ENCODE peak calls at places on chromosome 7, in five cellular contexts. One of them, this sample, is unnamed.

GRCh38 chr7:104643587-104644217 is 315.3 kb downstream of the LHFPL3 start:
- DNase-seq in SK-N-SH: peak; percentile 49
- DNase-seq in IMR-90: no peak
- DNase-seq in GM12878: no peak
- DNase-seq in K562: peak; percentile 35
- DNase-seq in this sample: peak; percentile 9

GRCh38 chr7:116327135-116327534 is 116.8 kb downstream of the TES start:
- DNase-seq in IMR-90: no peak
- DNase-seq in K562: no peak
- DNase-seq in GM12878: no peak
- DNase-seq in SK-N-SH: no peak
- DNase-seq in this sample: no peak

GRCh38 chr7:45699726-45700390 is 125.7 kb downstream of the ADCY1 start:
- DNase-seq in SK-N-SH: peak; percentile 31
- DNase-seq in IMR-90: no peak
- DNase-seq in K562: no peak
- DNase-seq in GM12878: no peak
- DNase-seq in this sample: no peak

GRCh38 chr7:1025747-1026581 is 18.4 kb upstream of the GPR146 start:
- DNase-seq in IMR-90: no peak
- DNase-seq in K562: no peak
- DNase-seq in GM12878: no peak
- DNase-seq in SK-N-SH: no peak
- DNase-seq in this sample: no peak

GRCh38 chr7:75565129-75565528 is 73.0 kb downstream of the SPDYE5 start:
- DNase-seq in SK-N-SH: peak; percentile 56
- DNase-seq in GM12878: no peak
- DNase-seq in K562: no peak
- DNase-seq in IMR-90: peak; percentile 93
- DNase-seq in this sample: no peak

GRCh38 chr7:121313793-121314676 is 14.8 kb upstream of the WNT16 start:
- DNase-seq in GM12878: peak; percentile 50
- DNase-seq in IMR-90: no peak
- DNase-seq in SK-N-SH: no peak
- DNase-seq in K562: no peak
- DNase-seq in this sample: no peak

GRCh38 chr7:70674268-70675025 is 457.5 kb upstream of the GALNT17 start:
- DNase-seq in GM12878: no peak
- DNase-seq in K562: no peak
- DNase-seq in IMR-90: no peak
- DNase-seq in SK-N-SH: no peak
- DNase-seq in this sample: no peak

GRCh38 chr7:77674878-77675277 is 21.4 kb upstream of the RSBN1L start:
- DNase-seq in IMR-90: peak; percentile 82
- DNase-seq in SK-N-SH: no peak
- DNase-seq in GM12878: no peak
- DNase-seq in K562: no peak
- DNase-seq in this sample: no peak

GRCh38 chr7:118169146-118169545 is 14.8 kb upstream of the LSM8 start:
- DNase-seq in K562: no peak
- DNase-seq in GM12878: no peak
- DNase-seq in IMR-90: peak; percentile 41
- DNase-seq in SK-N-SH: no peak
- DNase-seq in this sample: peak; percentile 13

GRCh38 chr7:41148521-41148951 is 554.4 kb downstream of the INHBA start:
- DNase-seq in SK-N-SH: no peak
- DNase-seq in K562: no peak
- DNase-seq in IMR-90: peak; percentile 91
- DNase-seq in GM12878: no peak
- DNase-seq in this sample: peak; percentile 32

GRCh38 chr7:105448181-105448580 is 59.5 kb upstream of the SRPK2 start:
- DNase-seq in K562: no peak
- DNase-seq in SK-N-SH: no peak
- DNase-seq in GM12878: peak; percentile 21
- DNase-seq in IMR-90: no peak
- DNase-seq in this sample: no peak

GRCh38 chr7:143286522-143286890 is 1.6 kb upstream of the CASP2 start:
- DNase-seq in K562: peak; percentile 10
- DNase-seq in IMR-90: no peak
- DNase-seq in GM12878: no peak
- DNase-seq in SK-N-SH: no peak
- DNase-seq in this sample: no peak

GRCh38 chr7:4878336-4879335 is 4.9 kb downstream of the RADIL start:
- DNase-seq in SK-N-SH: no peak
- DNase-seq in GM12878: no peak
- DNase-seq in K562: no peak
- DNase-seq in IMR-90: no peak
- DNase-seq in this sample: no peak

GRCh38 chr7:115851291-115851690 is 179.3 kb downstream of the TFEC start:
- DNase-seq in SK-N-SH: no peak
- DNase-seq in GM12878: no peak
- DNase-seq in K562: no peak
- DNase-seq in IMR-90: peak; percentile 73
- DNase-seq in this sample: peak; percentile 61

GRCh38 chr7:75617634-75618234 is 121.0 kb downstream of the HIP1 start:
- DNase-seq in GM12878: peak; percentile 40
- DNase-seq in IMR-90: no peak
- DNase-seq in K562: no peak
- DNase-seq in SK-N-SH: no peak
- DNase-seq in this sample: no peak

GRCh38 chr7:80135306-80136104 is 874 bp downstream of the GNAI1 start:
- DNase-seq in K562: no peak
- DNase-seq in SK-N-SH: no peak
- DNase-seq in GM12878: no peak
- DNase-seq in IMR-90: peak; percentile 32
- DNase-seq in this sample: peak; percentile 25

GRCh38 chr7:96989241-96989858 is 16.0 kb upstream of the DLX6 start:
- DNase-seq in K562: no peak
- DNase-seq in IMR-90: no peak
- DNase-seq in SK-N-SH: no peak
- DNase-seq in GM12878: no peak
- DNase-seq in this sample: no peak

GRCh38 chr7:3648276-3648675 is 347.2 kb downstream of the SDK1 start:
- DNase-seq in IMR-90: peak; percentile 29
- DNase-seq in K562: no peak
- DNase-seq in GM12878: no peak
- DNase-seq in SK-N-SH: no peak
- DNase-seq in this sample: no peak

GRCh38 chr7:80781561-80781979 is 137.3 kb downstream of the SEMA3C start:
- DNase-seq in IMR-90: peak; percentile 71
- DNase-seq in K562: no peak
- DNase-seq in SK-N-SH: no peak
- DNase-seq in GM12878: no peak
- DNase-seq in this sample: no peak

GRCh38 chr7:95865716-95866371 is 93.5 kb downstream of the DYNC1I1 start:
- DNase-seq in K562: no peak
- DNase-seq in IMR-90: peak; percentile 8
- DNase-seq in SK-N-SH: no peak
- DNase-seq in GM12878: no peak
- DNase-seq in this sample: peak; percentile 50

GRCh38 chr7:95209778-95210177 is 114.6 kb downstream of the PON1 start:
- DNase-seq in IMR-90: no peak
- DNase-seq in GM12878: no peak
- DNase-seq in K562: no peak
- DNase-seq in SK-N-SH: no peak
- DNase-seq in this sample: no peak

GRCh38 chr7:44292876-44293560 is 32.4 kb downstream of the CAMK2B start:
- DNase-seq in GM12878: no peak
- DNase-seq in SK-N-SH: no peak
- DNase-seq in K562: no peak
- DNase-seq in IMR-90: no peak
- DNase-seq in this sample: no peak

DNA sequence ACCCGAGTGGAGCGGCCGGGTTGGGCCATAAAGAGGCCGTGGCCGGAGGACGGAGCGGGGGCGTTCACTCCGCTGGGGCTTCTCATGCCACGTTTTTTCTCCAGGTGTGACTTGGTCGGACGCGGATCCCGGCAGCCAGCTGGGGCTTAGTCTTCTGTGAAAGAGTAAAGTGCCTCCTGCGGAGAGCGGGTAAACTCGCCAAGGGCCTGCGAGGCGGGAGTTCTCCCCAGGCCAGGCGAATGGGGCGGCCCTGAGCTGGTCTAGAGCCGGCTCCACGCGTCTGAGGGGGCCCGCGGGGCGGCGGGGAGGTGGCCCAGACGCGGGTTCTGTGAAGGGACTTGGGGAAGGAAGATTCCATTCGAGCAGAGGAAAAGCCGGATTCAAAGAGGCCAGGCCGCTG is 86.3 kb upstream of the VIPR2 start:
- DNase-seq in SK-N-SH: no peak
- DNase-seq in IMR-90: no peak
- DNase-seq in GM12878: no peak
- DNase-seq in K562: no peak
- DNase-seq in this sample: no peak
- TF ChIP-seq RCOR1 in SK-N-SH: no peak
- TF ChIP-seq RCOR1 in IMR-90: no peak
- TF ChIP-seq RCOR1 in GM12878: no peak
- TF ChIP-seq RCOR1 in K562: no peak
- TF ChIP-seq RCOR1 in this sample: no peak

GRCh38 chr7:47931788-47932425 is 16.4 kb downstream of the PKD1L1 start:
- DNase-seq in GM12878: no peak
- DNase-seq in K562: no peak
- DNase-seq in IMR-90: peak; percentile 76
- DNase-seq in SK-N-SH: no peak
- DNase-seq in this sample: no peak
- TF ChIP-seq RCOR1 in GM12878: no peak
- TF ChIP-seq RCOR1 in K562: no peak
- TF ChIP-seq RCOR1 in IMR-90: no peak
- TF ChIP-seq RCOR1 in SK-N-SH: no peak
- TF ChIP-seq RCOR1 in this sample: no peak

DNA sequence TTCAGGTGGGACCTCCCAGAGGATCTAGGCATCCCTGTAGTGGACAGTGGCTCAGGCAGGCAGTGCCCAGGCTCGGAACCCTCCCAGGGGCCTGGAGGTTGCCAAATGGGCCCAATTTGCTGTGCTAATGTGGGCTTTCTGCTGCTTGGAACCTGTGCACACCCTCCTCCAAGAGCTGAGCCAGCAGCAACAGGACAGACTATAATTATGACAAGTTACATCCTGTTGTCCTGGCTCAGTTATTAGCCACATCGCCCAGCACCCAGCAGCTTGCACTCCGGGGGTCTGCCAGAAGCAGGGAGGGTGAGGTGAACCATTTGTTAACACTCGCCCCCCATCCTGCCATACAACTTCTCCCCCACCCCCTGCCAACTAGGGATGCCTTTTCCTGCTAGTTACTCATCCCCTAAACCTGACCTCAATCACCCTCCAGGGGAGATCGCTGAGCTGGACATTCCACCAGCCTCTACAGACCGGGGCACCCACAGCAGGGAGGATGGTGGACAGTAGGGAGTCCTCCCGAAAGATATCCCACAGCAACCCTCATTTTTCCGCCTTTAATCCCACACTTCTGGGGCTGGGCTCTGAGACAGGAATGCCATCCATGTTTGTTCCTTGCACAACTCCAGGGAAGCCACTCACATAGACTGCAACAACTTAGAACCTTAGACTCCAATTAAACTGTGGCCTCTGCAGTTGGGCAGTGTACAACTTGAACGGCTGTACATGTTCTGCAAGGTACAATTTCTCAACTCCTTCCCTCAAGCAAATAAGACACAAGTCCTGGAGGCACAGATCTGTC is 7.9 kb upstream of the MYL10 start:
- DNase-seq in K562: no peak
- DNase-seq in GM12878: no peak
- DNase-seq in IMR-90: no peak
- DNase-seq in SK-N-SH: peak; percentile 37
- DNase-seq in this sample: no peak
- TF ChIP-seq RCOR1 in K562: no peak
- TF ChIP-seq RCOR1 in GM12878: no peak
- TF ChIP-seq RCOR1 in IMR-90: no peak
- TF ChIP-seq RCOR1 in SK-N-SH: no peak
- TF ChIP-seq RCOR1 in this sample: no peak

GRCh38 chr7:27150568-27151340 is 1.6 kb downstream of the HOXA3 start:
- DNase-seq in SK-N-SH: peak; percentile 96
- DNase-seq in GM12878: no peak
- DNase-seq in IMR-90: peak; percentile 78
- DNase-seq in K562: peak; percentile 80
- DNase-seq in this sample: peak; percentile 91

GRCh38 chr7:27153526-27153925 is 1.1 kb upstream of the HOXA3 start:
- DNase-seq in SK-N-SH: peak; percentile 24
- DNase-seq in GM12878: no peak
- DNase-seq in K562: no peak
- DNase-seq in IMR-90: no peak
- DNase-seq in this sample: no peak

GRCh38 chr7:27151341-27151944 is 940 bp downstream of the HOXA3 start:
- DNase-seq in IMR-90: no peak
- DNase-seq in GM12878: no peak
- DNase-seq in SK-N-SH: no peak
- DNase-seq in K562: no peak
- DNase-seq in this sample: no peak

GRCh38 chr7:27152816-27153486 is 568 bp upstream of the HOXA3 start:
- DNase-seq in SK-N-SH: peak; percentile 43
- DNase-seq in K562: no peak
- DNase-seq in IMR-90: no peak
- DNase-seq in GM12878: no peak
- DNase-seq in this sample: no peak

DNA sequence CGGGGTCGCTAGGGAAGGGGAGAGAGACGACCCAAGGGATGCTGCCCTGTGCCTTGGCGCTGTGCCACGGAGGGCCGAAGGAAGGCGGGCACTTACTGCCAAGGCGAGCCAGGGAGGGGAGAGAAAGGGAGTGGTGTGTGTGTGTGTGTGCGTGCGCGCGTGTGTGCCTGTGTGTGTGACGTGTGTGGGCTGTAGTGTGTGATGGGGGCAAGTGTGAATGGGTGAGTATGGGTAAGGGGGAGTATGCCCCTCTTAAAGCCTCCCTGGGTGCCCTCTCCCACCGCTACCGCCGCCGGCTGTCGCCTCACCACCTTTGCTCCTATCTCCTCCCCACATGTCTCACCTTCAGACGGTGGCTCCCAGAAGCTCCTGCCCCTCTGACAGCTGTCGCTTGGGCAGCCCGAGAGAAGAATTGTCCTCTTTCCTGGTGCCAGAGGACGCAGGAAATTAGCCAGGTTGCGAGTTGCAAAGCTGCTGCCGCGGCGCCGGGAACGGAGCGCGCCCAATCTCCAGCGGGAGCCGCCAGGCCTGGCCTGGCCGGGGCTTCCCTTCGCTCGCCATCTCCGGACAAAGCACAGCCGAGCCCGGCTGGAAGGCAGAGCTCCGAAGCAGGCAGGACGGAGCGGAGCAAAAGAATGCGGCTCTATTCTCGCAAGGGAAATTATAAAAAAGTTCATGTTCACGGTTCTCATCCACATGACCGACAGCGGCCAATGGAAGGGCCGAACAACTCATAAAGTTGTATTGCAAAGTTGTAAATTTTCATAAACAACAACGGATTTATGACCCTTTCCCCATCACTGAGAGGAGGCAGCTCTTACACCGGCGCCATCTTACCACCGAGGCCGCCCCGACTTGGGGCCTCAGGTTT is at the start of gene HOXA3:
- DNase-seq in SK-N-SH: peak; percentile 54
- DNase-seq in K562: no peak
- DNase-seq in GM12878: no peak
- DNase-seq in IMR-90: peak; percentile 59
- DNase-seq in this sample: no peak
- TF ChIP-seq RCOR1 in SK-N-SH: no peak
- TF ChIP-seq RCOR1 in K562: no peak
- TF ChIP-seq RCOR1 in GM12878: no peak
- TF ChIP-seq RCOR1 in IMR-90: no peak
- TF ChIP-seq RCOR1 in this sample: no peak

GRCh38 chr7:139570119-139570518 is 46.6 kb downstream of the CLEC2L start:
- DNase-seq in IMR-90: no peak
- DNase-seq in GM12878: no peak
- DNase-seq in K562: no peak
- DNase-seq in SK-N-SH: peak; percentile 66
- DNase-seq in this sample: no peak
- TF ChIP-seq RCOR1 in IMR-90: no peak
- TF ChIP-seq RCOR1 in GM12878: no peak
- TF ChIP-seq RCOR1 in K562: no peak
- TF ChIP-seq RCOR1 in SK-N-SH: no peak
- TF ChIP-seq RCOR1 in this sample: no peak

GRCh38 chr7:26046878-26047277 is 105.1 kb upstream of the NFE2L3 start:
- DNase-seq in K562: no peak
- DNase-seq in IMR-90: no peak
- DNase-seq in SK-N-SH: no peak
- DNase-seq in GM12878: no peak
- DNase-seq in this sample: no peak
- TF ChIP-seq RCOR1 in K562: no peak
- TF ChIP-seq RCOR1 in IMR-90: no peak
- TF ChIP-seq RCOR1 in SK-N-SH: no peak
- TF ChIP-seq RCOR1 in GM12878: no peak
- TF ChIP-seq RCOR1 in this sample: no peak

This sample was measured in A549.